ENCODE peak calls at places on chromosomes 3 and 15, in six cellular contexts. H, F, J, T, O and X are unnamed samples.

GRCh38 chr3:193910310-193910709 is 225.6 kb upstream of the HES1 start:
- DNase-seq in F (no peak), J (no peak), H (no peak), T (no peak), O (no peak), X (no peak)

GRCh38 chr3:103499132-103499885 is 1064.5 kb downstream of the ZPLD1 start:
- DNase-seq in J (no peak), F (no peak), O (no peak), T (no peak), H (peak; percentile 5), X (no peak)

GRCh38 chr3:172087827-172088580 is 48.6 kb downstream of the FNDC3B start:
- DNase-seq in F (no peak), T (no peak), H (peak; percentile 57), J (no peak), O (no peak), X (no peak)

GRCh38 chr3:114213669-114214541 is 23.5 kb downstream of the ZNF80 start:
- DNase-seq in F (peak; percentile 45), J (no peak), O (peak; percentile 48), H (no peak), T (peak; percentile 56), X (no peak)

GRCh38 chr3:86388848-86389247 is 602.1 kb downstream of the VGLL3 start:
- DNase-seq in F (no peak), O (no peak), T (no peak), H (no peak), J (no peak), X (no peak)

GRCh38 chr15:90231028-90232017 is 2.4 kb downstream of the CIB1 start:
- DNase-seq in F (no peak), T (no peak), J (no peak), H (no peak), O (no peak), X (no peak)

GRCh38 chr15:33284336-33284735 is 26.4 kb upstream of the RYR3 start:
- DNase-seq in O (no peak), T (no peak), J (no peak), F (no peak), H (peak; percentile 42), X (no peak)

GRCh38 chr3:135752851-135753250 is 212.7 kb upstream of the PPP2R3A start:
- DNase-seq in O (no peak), J (no peak), F (no peak), H (no peak), T (no peak), X (no peak)

GRCh38 chr3:144085964-144086363 is 114.3 kb downstream of the DIPK2A start:
- DNase-seq in O (no peak), J (no peak), H (peak; percentile 55), T (no peak), F (no peak), X (no peak)

GRCh38 chr3:183484676-183485075 is 56.3 kb upstream of the MCF2L2 start:
- DNase-seq in H (no peak), F (no peak), T (no peak), J (no peak), O (no peak), X (no peak)

GRCh38 chr15:92652576-92652966 is 3.0 kb downstream of the FAM174B start:
- DNase-seq in O (no peak), T (no peak), F (no peak), J (no peak), H (no peak), X (no peak)

GRCh38 chr15:48494646-48495045 is 150.9 kb downstream of the FBN1 start:
- DNase-seq in J (no peak), O (no peak), H (peak; percentile 25), F (no peak), T (no peak), X (no peak)

GRCh38 chr3:120170223-120170622 is 76.0 kb upstream of the GSK3B start:
- DNase-seq in O (no peak), H (peak; percentile 99), T (peak; percentile 76), J (no peak), F (no peak), X (no peak)

GRCh38 chr3:3342141-3342540 is 162.7 kb upstream of the CRBN start:
- DNase-seq in F (no peak), H (no peak), T (no peak), O (no peak), J (no peak), X (no peak)

GRCh38 chr3:178996399-178996798 is 75.2 kb downstream of the ZMAT3 start:
- DNase-seq in H (no peak), T (no peak), O (no peak), J (no peak), F (no peak), X (no peak)

GRCh38 chr3:157374931-157375330 is 61.7 kb upstream of the PTX3 start:
- DNase-seq in O (no peak), T (no peak), H (no peak), F (no peak), J (no peak), X (no peak)

GRCh38 chr3:39414421-39414907 is 7.9 kb downstream of the RPSA start:
- DNase-seq in T (no peak), J (no peak), O (no peak), F (no peak), H (no peak), X (no peak)

GRCh38 chr15:58526647-58527192 is 94.9 kb downstream of the LIPC start:
- DNase-seq in J (no peak), T (no peak), F (no peak), O (no peak), H (no peak), X (no peak)

GRCh38 chr15:98034731-98035130 is 74.2 kb downstream of the ARRDC4 start:
- DNase-seq in O (no peak), T (no peak), H (no peak), F (no peak), J (no peak), X (no peak)

DNA sequence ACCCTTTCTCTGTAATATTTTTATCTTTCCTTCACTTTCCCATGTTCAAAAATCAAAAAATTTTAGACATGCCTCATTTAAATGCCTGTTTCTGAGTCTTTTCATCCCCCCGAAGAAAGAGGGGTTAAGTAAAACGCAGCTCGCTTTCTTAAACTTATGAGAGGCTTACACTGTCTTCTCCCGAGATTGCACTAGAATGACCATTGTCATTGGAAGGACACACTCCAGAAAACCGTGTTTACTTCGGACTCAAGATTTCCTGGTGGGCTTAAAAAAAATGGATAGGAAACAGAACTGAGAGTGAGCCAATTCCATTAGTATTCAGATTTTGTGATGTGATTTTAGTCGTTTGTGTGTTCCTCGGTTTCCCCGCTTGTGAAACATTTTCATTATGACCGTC is 1.3 kb downstream of the CRYBG3 start:
- DNase-seq in H (no peak), J (no peak), O (no peak), T (no peak), F (no peak), X (no peak)
- H3K4me3 ChIP-seq in H (peak overlapping the region; percentile 64), J (peak overlapping the region; percentile 96), O (peak overlapping the region; percentile 88), T (peak overlapping the region; percentile 84), F (peak overlapping the region; percentile 80), X (peak overlapping the region; percentile 66)

GRCh38 chr3:79019137-79019923 is 748.5 kb downstream of the ROBO1 start:
- DNase-seq in F (peak; percentile 90), T (peak; percentile 90), H (peak; percentile 97), J (peak; percentile 54), O (peak; percentile 87), X (peak; percentile 48)
- H3K27ac ChIP-seq in F (peak overlapping the region; percentile 71), T (peak overlapping the region; percentile 96), H (peak overlapping the region; percentile 88), J (peak overlapping the region; percentile 73), O (peak overlapping the region; percentile 83), X (peak overlapping the region; percentile 92)

GRCh38 chr3:16265455-16265786 is 409 bp downstream of the OXNAD1 start:
- DNase-seq in O (no peak), F (no peak), J (no peak), H (no peak), T (no peak), X (no peak)

GRCh38 chr3:16264708-16265454 is at the start of the genes DPH3 and OXNAD1:
- DNase-seq in J (peak; percentile 100), F (peak; percentile 100), T (peak; percentile 100), H (peak; percentile 99), O (peak; percentile 100), X (peak; percentile 99)

GRCh38 chr3:16264174-16264707 is 502 bp downstream of the DPH3 start:
- DNase-seq in F (no peak), T (no peak), J (no peak), H (no peak), O (no peak), X (no peak)

GRCh38 chr3:16270855-16271254 is 5.8 kb downstream of the OXNAD1 start:
- DNase-seq in T (no peak), F (no peak), J (no peak), O (no peak), H (no peak), X (no peak)

DNA sequence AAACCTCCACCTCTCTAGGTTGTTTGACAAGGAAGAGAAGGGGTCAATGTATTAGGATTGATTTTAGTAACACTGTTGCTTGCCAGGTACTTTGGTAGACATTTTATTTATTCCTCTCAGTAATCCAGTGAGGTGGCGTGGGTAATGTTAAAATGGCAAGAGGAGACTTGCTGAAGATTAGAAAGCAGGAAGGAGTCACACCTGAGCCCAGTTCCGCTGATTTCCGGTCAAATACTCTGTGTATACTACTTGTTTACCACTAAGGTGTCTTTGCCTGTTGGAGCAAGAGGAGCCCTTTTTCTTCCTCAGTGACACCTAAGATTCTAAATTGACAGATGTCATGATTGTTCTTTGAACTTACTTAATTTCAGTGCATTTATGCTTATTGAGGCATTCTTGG is 1.7 kb downstream of the OXNAD1 start:
- DNase-seq in T (no peak), O (no peak), F (no peak), H (no peak), J (no peak), X (no peak)
- H3K4me3 ChIP-seq in T (peak overlapping the region; percentile 94), O (peak overlapping the region; percentile 74), F (no peak overlapping the region), H (no peak overlapping the region), J (peak overlapping the region; percentile 73), X (no peak overlapping the region)

DNA sequence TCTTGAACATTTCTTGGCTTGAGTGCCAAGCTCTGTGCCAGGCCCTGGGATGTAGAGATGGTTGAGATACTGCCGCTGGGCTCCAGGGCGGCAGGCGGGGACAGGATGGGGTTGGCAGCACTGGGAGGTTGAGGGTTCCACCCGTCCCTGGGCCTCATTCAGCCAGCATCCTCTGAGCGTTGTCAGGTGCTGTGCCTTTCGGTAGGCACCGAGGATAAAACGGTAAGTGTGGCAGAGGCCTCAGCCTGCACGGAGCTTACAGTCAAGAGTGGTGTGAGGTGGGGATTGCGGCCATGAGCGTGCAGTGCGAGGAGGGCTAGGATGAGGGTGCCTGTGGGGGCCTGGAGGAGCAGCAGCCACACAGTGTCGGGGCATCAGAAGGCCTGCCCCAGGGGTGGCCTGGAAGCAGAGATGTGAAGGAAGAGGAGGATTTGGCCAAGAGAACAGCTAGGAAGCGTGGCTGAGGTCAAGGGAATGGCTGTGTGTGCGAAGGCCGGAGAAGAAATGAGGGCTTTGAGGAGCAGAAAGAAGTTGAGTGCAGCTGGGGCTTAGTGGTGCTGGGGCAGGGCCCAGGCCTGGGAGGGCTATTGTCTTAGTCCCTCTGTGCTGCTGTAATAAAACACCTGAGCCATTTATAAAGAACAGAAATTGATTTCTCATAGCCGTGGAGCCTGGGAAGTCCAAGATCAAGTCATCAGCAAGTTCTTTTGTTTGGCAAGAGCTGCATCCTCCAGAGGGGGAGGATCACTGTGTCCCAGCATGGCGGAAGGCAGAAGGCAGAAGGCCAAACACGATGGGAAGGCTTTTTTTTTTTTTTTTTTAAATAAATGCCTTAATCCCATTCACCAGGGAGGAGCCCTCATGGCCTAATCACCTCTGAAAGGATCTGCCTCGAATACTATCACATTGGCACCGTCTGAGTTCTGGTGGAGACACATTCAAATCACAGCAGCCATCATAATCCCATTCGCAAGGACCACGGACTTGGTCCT is 22.7 kb downstream of the CORO2B start:
- DNase-seq in F (peak; percentile 84), H (no peak), J (no peak), O (no peak), T (no peak), X (no peak)
- H3K27ac ChIP-seq in F (peak overlapping the region; percentile 53), H (no peak overlapping the region), J (peak overlapping the region; percentile 52), O (no peak overlapping the region), T (peak overlapping the region; percentile 84), X (peak overlapping the region; percentile 75)